ENCODE peak calls at places on chromosomes 13 and 19, in four cellular contexts. O is neural crest cell, P is RPMI7951, D is NCI-H774. H is an unnamed sample.

GRCh38 chr13:26476111-26476743 is 81.3 kb upstream of the WASF3 start:
- DNase-seq in O (peak), P (peak), D (no peak), H (no peak)

GRCh38 chr13:38213307-38213706 is 136.3 kb upstream of the UFM1 start:
- DNase-seq in O (no peak), P (no peak), D (no peak), H (no peak)

GRCh38 chr19:18422530-18423191 is 3.5 kb downstream of the SSBP4 start:
- DNase-seq in O (no peak), P (no peak), D (no peak), H (no peak)

GRCh38 chr13:32491028-32491427 is 47.6 kb downstream of the N4BP2L2 start:
- DNase-seq in O (no peak), P (no peak), D (no peak), H (no peak)

GRCh38 chr19:33373701-33374405 is at the start of gene CEBPG:
- DNase-seq in O (peak), P (peak), D (peak), H (peak)

GRCh38 chr13:80509264-80509663 is 168.3 kb upstream of the SPRY2 start:
- DNase-seq in O (no peak), P (no peak), D (no peak), H (no peak)

GRCh38 chr13:43611631-43612416 is 174.9 kb downstream of the ENOX1 start:
- DNase-seq in O (no peak), P (no peak), D (no peak), H (no peak)

GRCh38 chr19:3471954-3472655 is 8.2 kb downstream of the SMIM24 start:
- DNase-seq in O (peak), P (no peak), D (no peak), H (no peak)

GRCh38 chr13:100608906-100609305 is 20.3 kb upstream of the GGACT start:
- DNase-seq in O (no peak), P (peak), D (no peak), H (no peak)

GRCh38 chr13:73162912-73163911 is 104.4 kb downstream of the KLF5 start:
- DNase-seq in O (no peak), P (no peak), D (no peak), H (no peak)

GRCh38 chr19:310141-310651 is 19.0 kb upstream of the PLPP2 start:
- DNase-seq in O (no peak), P (no peak), D (no peak), H (no peak)

GRCh38 chr13:95154441-95154886 is 146.8 kb downstream of the ABCC4 start:
- DNase-seq in O (no peak), P (no peak), D (peak), H (no peak)

GRCh38 chr13:110210604-110210985 is 96.4 kb downstream of the COL4A1 start:
- DNase-seq in O (no peak), P (no peak), D (no peak), H (no peak)

GRCh38 chr13:94247890-94248289 is 231.6 kb downstream of the DCT start:
- DNase-seq in O (no peak), P (no peak), D (no peak), H (no peak)

GRCh38 chr13:104823709-104824108 is 1711.8 kb downstream of the EFNB2 start:
- DNase-seq in O (no peak), P (no peak), D (no peak), H (no peak)

GRCh38 chr19:47411101-47411500 is 8.2 kb downstream of the MEIS3 start:
- DNase-seq in O (no peak), P (peak), D (no peak), H (no peak)

GRCh38 chr13:93227280-93227905 is 786 bp downstream of the GPC6 start:
- DNase-seq in O (no peak), P (no peak), D (peak), H (no peak)

GRCh38 chr19:56066152-56067023 is 54.7 kb downstream of the ZNF787 start:
- DNase-seq in O (peak), P (peak), D (peak), H (peak)

GRCh38 chr19:53982611-53983010 is 8.8 kb upstream of the CACNG6 start:
- DNase-seq in O (no peak), P (peak), D (no peak), H (no peak)

GRCh38 chr13:38990693-38991092 is at the start of gene STOML3:
- DNase-seq in O (no peak), P (no peak), D (no peak), H (no peak)

GRCh38 chr13:29525757-29526156 is 69.7 kb downstream of the SLC7A1 start:
- DNase-seq in O (no peak), P (no peak), D (no peak), H (no peak)

GRCh38 chr19:33512580-33513137 is 8.9 kb downstream of the PEPD start:
- DNase-seq in O (no peak), P (no peak), D (no peak), H (no peak)

GRCh38 chr19:2627319-2627829 is 75.1 kb downstream of the GNG7 start:
- DNase-seq in O (no peak), P (peak), D (no peak), H (no peak)

GRCh38 chr19:18340237-18340989 is at the start of gene PGPEP1:
- DNase-seq in O (peak), P (peak), D (peak), H (peak)

GRCh38 chr13:43804461-43805070 is 17.8 kb upstream of the ENOX1 start:
- DNase-seq in O (peak), P (peak), D (peak), H (no peak)

GRCh38 chr19:46812898-46813569 is 24.6 kb upstream of the SLC1A5 start:
- DNase-seq in O (no peak), P (peak), D (no peak), H (no peak)

GRCh38 chr13:70623260-70623659 is 515.0 kb upstream of the KLHL1 start:
- DNase-seq in O (no peak), P (no peak), D (no peak), H (no peak)

GRCh38 chr13:90883592-90883991 is 463.9 kb upstream of the MIR17HG start:
- DNase-seq in O (no peak), P (no peak), D (no peak), H (no peak)

GRCh38 chr19:38047048-38047435 is 140.0 kb downstream of the SIPA1L3 start:
- DNase-seq in O (no peak), P (no peak), D (no peak), H (no peak)

GRCh38 chr19:3296034-3296433 is 70.3 kb upstream of the NFIC start:
- DNase-seq in O (no peak), P (peak), D (no peak), H (no peak)

GRCh38 chr13:113586661-113587479 is 2.3 kb downstream of the TFDP1 start:
- DNase-seq in O (no peak), P (no peak), D (no peak), H (no peak)

GRCh38 chr13:99197257-99197651 is 3.4 kb upstream of the UBAC2 start:
- DNase-seq in O (no peak), P (no peak), D (no peak), H (no peak)

GRCh38 chr19:2887391-2887914 is 13.3 kb upstream of the ZNF57 start:
- DNase-seq in O (no peak), P (peak), D (peak), H (no peak)